ENCODE peak calls at places on chromosome 18, in five cellular contexts. One of them, this sample, is unnamed. For H3K4me1, the result is how much of the 10 kb centered on the place peaks cover.

GRCh38 chr18:51108330-51108729 is 78.3 kb downstream of the SMAD4 start:
- DNase-seq in mammary epithelial cell: no peak
- DNase-seq in fibroblast of lung: no peak
- DNase-seq in K562: no peak
- DNase-seq in GM23248: no peak
- DNase-seq in this sample: no peak

GRCh38 chr18:8623549-8624106 is 14.4 kb downstream of the RAB12 start:
- DNase-seq in mammary epithelial cell: no peak
- DNase-seq in GM23248: no peak
- DNase-seq in K562: no peak
- DNase-seq in fibroblast of lung: no peak
- DNase-seq in this sample: no peak

GRCh38 chr18:8871484-8871883 is 166.1 kb downstream of the MTCL1 start:
- DNase-seq in fibroblast of lung: no peak
- DNase-seq in K562: no peak
- DNase-seq in mammary epithelial cell: peak
- DNase-seq in GM23248: peak
- DNase-seq in this sample: no peak

GRCh38 chr18:3595282-3596273 is 145.6 kb downstream of the TGIF1 start:
- DNase-seq in GM23248: peak
- DNase-seq in fibroblast of lung: peak
- DNase-seq in mammary epithelial cell: peak
- DNase-seq in K562: peak
- DNase-seq in this sample: no peak

GRCh38 chr18:59141294-59142068 is 1.8 kb downstream of the SEC11C start:
- DNase-seq in fibroblast of lung: no peak
- DNase-seq in mammary epithelial cell: no peak
- DNase-seq in K562: no peak
- DNase-seq in GM23248: no peak
- DNase-seq in this sample: no peak

GRCh38 chr18:31230495-31230894 is 67.8 kb upstream of the DSC1 start:
- DNase-seq in GM23248: no peak
- DNase-seq in mammary epithelial cell: peak
- DNase-seq in fibroblast of lung: peak
- DNase-seq in K562: no peak
- DNase-seq in this sample: no peak

GRCh38 chr18:65938592-65939372 is 188.0 kb downstream of the CDH7 start:
- DNase-seq in GM23248: peak
- DNase-seq in K562: peak
- DNase-seq in mammary epithelial cell: no peak
- DNase-seq in fibroblast of lung: peak
- DNase-seq in this sample: peak

GRCh38 chr18:3269241-3269640 is 7.3 kb downstream of the MYL12B start:
- DNase-seq in fibroblast of lung: no peak
- DNase-seq in mammary epithelial cell: no peak
- DNase-seq in K562: peak
- DNase-seq in GM23248: peak
- DNase-seq in this sample: no peak

GRCh38 chr18:55007582-55007981 is 48.3 kb upstream of the CCDC68 start:
- DNase-seq in fibroblast of lung: peak
- DNase-seq in K562: no peak
- DNase-seq in GM23248: no peak
- DNase-seq in mammary epithelial cell: no peak
- DNase-seq in this sample: no peak

GRCh38 chr18:74795766-74796165 is 198.1 kb downstream of the ZNF407 start:
- DNase-seq in mammary epithelial cell: no peak
- DNase-seq in GM23248: no peak
- DNase-seq in fibroblast of lung: no peak
- DNase-seq in K562: no peak
- DNase-seq in this sample: no peak

GRCh38 chr18:73766915-73767314 is 380.7 kb downstream of the FBXO15 start:
- DNase-seq in fibroblast of lung: peak
- DNase-seq in mammary epithelial cell: no peak
- DNase-seq in K562: no peak
- DNase-seq in GM23248: no peak
- DNase-seq in this sample: peak

GRCh38 chr18:62999392-62999791 is 284.1 kb downstream of the PHLPP1 start:
- DNase-seq in fibroblast of lung: peak
- DNase-seq in K562: no peak
- DNase-seq in GM23248: peak
- DNase-seq in mammary epithelial cell: no peak
- DNase-seq in this sample: no peak

GRCh38 chr18:52888014-52888413 is 548.0 kb downstream of the DCC start:
- DNase-seq in mammary epithelial cell: no peak
- DNase-seq in K562: no peak
- DNase-seq in GM23248: no peak
- DNase-seq in fibroblast of lung: no peak
- DNase-seq in this sample: no peak

GRCh38 chr18:74508821-74509225 is 12.7 kb downstream of the CNDP2 start:
- DNase-seq in fibroblast of lung: no peak
- DNase-seq in GM23248: no peak
- DNase-seq in mammary epithelial cell: no peak
- DNase-seq in K562: peak
- DNase-seq in this sample: no peak

GRCh38 chr18:44679912-44680270 is 797 bp upstream of the SETBP1 start:
- DNase-seq in fibroblast of lung: peak
- DNase-seq in mammary epithelial cell: peak
- DNase-seq in GM23248: peak
- DNase-seq in K562: peak
- DNase-seq in this sample: peak

GRCh38 chr18:45186832-45187231 is 428.4 kb upstream of the SLC14A2 start:
- DNase-seq in GM23248: no peak
- DNase-seq in mammary epithelial cell: no peak
- DNase-seq in fibroblast of lung: no peak
- DNase-seq in K562: no peak
- DNase-seq in this sample: no peak

GRCh38 chr18:63890950-63891304 is 3.4 kb downstream of the SERPINB2 start:
- DNase-seq in GM23248: no peak
- DNase-seq in fibroblast of lung: no peak
- DNase-seq in mammary epithelial cell: no peak
- DNase-seq in K562: peak
- DNase-seq in this sample: no peak

GRCh38 chr18:46167971-46168370 is 63.8 kb downstream of the HAUS1 start:
- DNase-seq in GM23248: no peak
- DNase-seq in fibroblast of lung: no peak
- DNase-seq in mammary epithelial cell: no peak
- DNase-seq in K562: no peak
- DNase-seq in this sample: no peak

GRCh38 chr18:8212893-8213805 is 396.1 kb upstream of the RAB12 start:
- DNase-seq in K562: no peak
- DNase-seq in GM23248: peak
- DNase-seq in mammary epithelial cell: peak
- DNase-seq in fibroblast of lung: peak
- DNase-seq in this sample: no peak

GRCh38 chr18:46398005-46398404 is 259.0 kb downstream of the LOXHD1 start:
- DNase-seq in GM23248: no peak
- DNase-seq in K562: no peak
- DNase-seq in fibroblast of lung: no peak
- DNase-seq in mammary epithelial cell: no peak
- DNase-seq in this sample: no peak

GRCh38 chr18:2898131-2898640 is 51.4 kb downstream of the EMILIN2 start:
- DNase-seq in GM23248: peak
- DNase-seq in K562: peak
- DNase-seq in fibroblast of lung: peak
- DNase-seq in mammary epithelial cell: peak
- DNase-seq in this sample: no peak

DNA sequence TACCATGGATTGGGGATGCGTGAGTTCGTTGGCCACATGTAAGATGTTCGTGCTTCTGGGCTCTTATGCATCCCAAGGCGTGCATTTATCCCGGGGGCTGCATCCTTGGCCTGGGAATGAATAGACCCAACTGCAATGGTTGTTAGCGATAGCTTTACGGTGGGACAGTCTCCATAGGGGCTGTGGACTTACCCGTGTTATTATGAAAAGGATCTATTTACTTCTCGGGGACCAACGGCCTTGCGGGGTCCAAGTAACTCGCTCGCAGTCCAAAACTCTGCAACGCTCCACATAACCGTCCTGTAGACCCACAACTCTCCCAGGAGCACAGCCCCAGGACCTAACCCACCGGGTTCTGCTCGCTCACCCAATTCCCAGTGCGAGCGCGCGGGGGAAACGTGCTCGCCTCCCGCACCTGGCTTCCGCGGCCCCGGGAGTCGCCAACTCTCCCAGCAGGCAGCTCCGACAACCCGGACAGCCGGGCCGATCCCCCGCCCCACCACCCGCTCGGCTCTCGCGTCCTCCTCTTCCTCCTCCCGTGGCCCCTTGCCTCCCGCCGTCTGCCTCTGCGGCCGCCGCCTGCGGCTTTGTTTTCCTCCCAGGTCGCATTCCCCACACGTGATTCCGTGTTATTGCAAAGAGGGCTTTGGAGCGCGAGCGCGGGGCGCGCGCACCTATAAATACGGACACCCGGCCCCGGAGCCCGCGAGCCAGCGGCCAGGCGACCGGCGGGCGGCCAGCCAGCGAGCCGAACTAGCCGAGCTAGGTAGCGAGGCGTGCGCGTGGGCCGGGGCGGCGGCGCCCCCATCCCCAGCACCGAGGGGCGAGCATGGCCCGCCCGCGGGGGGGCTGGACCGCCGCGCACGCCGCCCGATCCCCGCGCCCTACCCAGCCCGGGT is at the start of gene CABLES1:
- DNase-seq in mammary epithelial cell: peak
- DNase-seq in fibroblast of lung: peak
- DNase-seq in K562: no peak
- DNase-seq in GM23248: peak
- DNase-seq in this sample: peak
- TF ChIP-seq EZH2 in mammary epithelial cell: no peak
- TF ChIP-seq EZH2 in fibroblast of lung: peak
- TF ChIP-seq EZH2 in K562: no peak
- TF ChIP-seq EZH2 in GM23248: no peak
- TF ChIP-seq EZH2 in this sample: peak

DNA sequence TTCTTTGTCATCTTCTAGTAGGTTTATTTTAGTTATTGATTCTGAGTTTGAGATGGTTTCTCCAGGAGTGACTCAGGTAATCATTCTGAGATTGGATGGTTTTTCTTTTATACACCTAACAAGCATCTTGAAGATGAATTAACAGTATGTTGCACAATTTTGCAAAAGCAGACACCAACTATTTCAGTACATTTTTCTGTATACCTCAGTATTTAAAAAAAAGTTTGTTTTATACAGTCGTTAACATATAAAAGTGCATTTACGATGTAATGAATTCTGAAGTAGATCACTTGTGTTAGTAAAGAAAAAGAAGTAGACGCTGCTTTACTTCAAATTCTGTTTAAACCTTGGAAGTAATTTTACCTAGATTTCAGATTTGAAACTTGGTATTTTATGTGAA is 3.0 kb downstream of the VAPA start:
- DNase-seq in K562: no peak
- DNase-seq in fibroblast of lung: no peak
- DNase-seq in mammary epithelial cell: no peak
- DNase-seq in GM23248: no peak
- DNase-seq in this sample: no peak
- H3K4me1 ChIP-seq in K562: under half
- H3K4me1 ChIP-seq in fibroblast of lung: under half
- H3K4me1 ChIP-seq in mammary epithelial cell: under half
- H3K4me1 ChIP-seq in GM23248: under half
- H3K4me1 ChIP-seq in this sample: half or more

DNA sequence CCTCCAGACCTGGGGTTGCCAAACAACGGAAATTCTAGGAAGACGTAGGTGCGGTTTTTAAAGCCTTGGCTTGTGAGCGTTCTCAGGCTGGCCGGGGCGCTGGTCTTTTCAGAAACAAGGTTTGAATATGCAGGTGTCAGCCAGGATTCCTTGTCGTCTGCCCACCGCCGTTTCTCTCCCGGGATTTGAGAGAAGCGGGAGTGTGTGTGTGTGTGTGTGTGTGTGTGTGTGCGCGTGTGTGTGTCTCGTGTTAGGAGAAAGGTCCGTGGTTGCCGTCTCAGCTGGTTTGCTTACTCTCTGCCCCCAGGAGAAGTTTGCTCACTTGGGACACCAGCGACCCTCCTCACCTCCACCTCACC is 1.0 kb upstream of the ONECUT2 start:
- DNase-seq in GM23248: no peak
- DNase-seq in fibroblast of lung: no peak
- DNase-seq in K562: no peak
- DNase-seq in mammary epithelial cell: no peak
- DNase-seq in this sample: no peak
- TF ChIP-seq EZH2 in GM23248: peak
- TF ChIP-seq EZH2 in fibroblast of lung: peak
- TF ChIP-seq EZH2 in K562: no peak
- TF ChIP-seq EZH2 in mammary epithelial cell: peak
- TF ChIP-seq EZH2 in this sample: no peak

DNA sequence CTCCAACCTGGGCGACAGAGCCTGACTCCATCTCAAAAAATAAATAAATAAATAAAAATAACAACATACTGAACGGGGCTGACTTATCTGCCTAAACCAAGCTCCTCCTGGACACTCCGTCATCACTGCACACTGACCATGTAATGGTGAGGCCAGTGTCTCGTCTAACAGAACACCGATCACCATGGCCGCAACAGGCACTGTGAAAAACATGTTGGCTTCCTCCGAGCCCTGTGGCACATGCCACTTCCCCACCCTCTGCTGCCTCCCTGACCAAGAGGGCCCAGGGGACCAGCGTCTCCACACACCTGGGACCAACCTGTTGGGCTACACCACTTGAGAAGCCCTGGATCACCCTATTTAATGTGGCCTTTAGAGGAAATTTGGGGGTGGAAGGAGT is 33.9 kb downstream of the ZNF516 start:
- DNase-seq in mammary epithelial cell: no peak
- DNase-seq in K562: no peak
- DNase-seq in fibroblast of lung: no peak
- DNase-seq in GM23248: no peak
- DNase-seq in this sample: no peak
- H3K4me1 ChIP-seq in mammary epithelial cell: under half
- H3K4me1 ChIP-seq in K562: under half
- H3K4me1 ChIP-seq in fibroblast of lung: under half
- H3K4me1 ChIP-seq in GM23248: under half
- H3K4me1 ChIP-seq in this sample: under half

DNA sequence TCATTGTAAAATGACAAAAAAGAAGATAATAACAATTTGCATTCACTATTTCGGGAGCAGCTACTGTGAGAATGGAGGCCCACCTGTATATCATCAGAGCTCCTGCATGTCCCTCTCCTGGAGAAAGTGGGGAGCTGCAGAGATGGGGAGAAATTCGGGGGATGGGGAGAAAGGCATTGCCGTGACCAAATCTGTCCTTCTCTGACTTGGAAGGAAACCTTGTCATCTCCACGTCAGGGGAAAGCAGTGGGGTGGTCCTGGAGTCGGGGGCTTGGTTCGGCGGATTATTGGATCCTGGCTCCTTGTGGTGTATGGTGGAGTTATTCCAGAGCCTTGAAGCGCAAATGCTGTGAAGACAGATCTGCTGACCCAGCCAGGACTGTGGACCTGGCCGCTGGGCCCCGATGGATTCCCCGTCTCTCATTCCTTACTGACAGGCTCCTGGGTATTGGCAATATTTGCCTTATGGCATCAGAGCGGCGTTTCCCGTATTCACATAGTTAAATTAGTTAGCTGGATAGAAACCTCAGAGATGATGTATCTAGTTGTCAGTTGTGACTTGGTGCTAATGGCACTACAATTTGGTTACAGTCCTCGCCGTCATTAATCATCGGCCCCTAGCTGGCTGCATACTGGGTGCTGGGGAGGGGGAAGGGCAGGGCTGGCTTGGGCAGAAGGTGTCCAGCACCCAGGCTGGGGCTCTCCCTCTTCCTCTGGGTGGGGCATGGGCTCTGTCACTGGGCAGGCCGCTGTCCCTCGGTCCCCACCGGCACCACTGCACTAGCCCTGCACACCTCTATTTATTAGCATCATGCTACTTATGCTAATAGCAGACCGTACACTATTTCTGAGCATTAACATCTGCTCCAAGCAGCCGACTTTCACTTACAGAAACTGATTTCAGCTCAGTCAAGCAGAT is 31.7 kb downstream of the CELF4 start:
- DNase-seq in K562: no peak
- DNase-seq in fibroblast of lung: no peak
- DNase-seq in mammary epithelial cell: no peak
- DNase-seq in GM23248: peak
- DNase-seq in this sample: no peak
- TF ChIP-seq EZH2 in K562: no peak
- TF ChIP-seq EZH2 in fibroblast of lung: no peak
- TF ChIP-seq EZH2 in mammary epithelial cell: no peak
- TF ChIP-seq EZH2 in GM23248: no peak
- TF ChIP-seq EZH2 in this sample: no peak

This sample was measured in DND-41.